ENCODE peak calls at places on chromosomes 6 and 20, in nine cellular contexts. O, D, K, G, E, V, J, X and Q are unnamed samples.

GRCh38 chr6:98041921-98042320 is 758.9 kb upstream of the MMS22L start:
- DNase-seq in O (no peak), D (peak; percentile 53), K (no peak), G (no peak), E (no peak), V (no peak), J (no peak), X (no peak), Q (no peak)

GRCh38 chr6:4208158-4208557 is 72.8 kb upstream of the ECI2 start:
- DNase-seq in O (no peak), D (no peak), K (no peak), G (no peak), E (no peak), V (no peak), J (no peak), X (no peak), Q (no peak)

GRCh38 chr6:170289108-170289931 is 1.6 kb downstream of the DLL1 start:
- DNase-seq in O (no peak), D (no peak), K (no peak), G (no peak), E (no peak), V (no peak), J (no peak), X (peak; percentile 70), Q (no peak)

GRCh38 chr6:34665019-34665418 is 31.5 kb downstream of the ILRUN start:
- DNase-seq in O (no peak), D (no peak), K (no peak), G (no peak), E (no peak), V (no peak), J (no peak), X (no peak), Q (no peak)

GRCh38 chr6:20236899-20237600 is 24.8 kb upstream of the MBOAT1 start:
- DNase-seq in O (no peak), D (no peak), K (no peak), G (no peak), E (no peak), V (no peak), J (no peak), X (no peak), Q (no peak)

GRCh38 chr6:127582777-127583462 is 5.9 kb downstream of the C6orf58 start:
- DNase-seq in O (peak; percentile 85), D (no peak), K (no peak), G (no peak), E (no peak), V (peak; percentile 53), J (peak; percentile 87), X (no peak), Q (no peak)

GRCh38 chr6:154435400-154435945 is 75.0 kb downstream of the CNKSR3 start:
- DNase-seq in O (no peak), D (no peak), K (no peak), G (no peak), E (no peak), V (no peak), J (no peak), X (no peak), Q (no peak)

GRCh38 chr6:38187688-38188590 is 368.4 kb downstream of the ZFAND3 start:
- DNase-seq in O (no peak), D (no peak), K (no peak), G (no peak), E (no peak), V (no peak), J (no peak), X (no peak), Q (no peak)

GRCh38 chr6:14665827-14666724 is 548.5 kb downstream of the CD83 start:
- DNase-seq in O (peak; percentile 93), D (no peak), K (peak; percentile 27), G (no peak), E (peak; percentile 40), V (no peak), J (peak; percentile 99), X (no peak), Q (no peak)

GRCh38 chr6:137849709-137850093 is 17.4 kb upstream of the TNFAIP3 start:
- DNase-seq in O (no peak), D (no peak), K (no peak), G (no peak), E (no peak), V (no peak), J (peak; percentile 39), X (no peak), Q (no peak)

GRCh38 chr20:58327211-58327610 is 17.7 kb downstream of the RAB22A start:
- DNase-seq in O (no peak), D (no peak), K (no peak), G (no peak), E (no peak), V (no peak), J (no peak), X (no peak), Q (no peak)

GRCh38 chr6:167819640-167820039 is 7.1 kb upstream of the AFDN start:
- DNase-seq in O (no peak), D (no peak), K (no peak), G (no peak), E (no peak), V (no peak), J (no peak), X (no peak), Q (no peak)

GRCh38 chr20:52614036-52614863 is 357.9 kb upstream of the TSHZ2 start:
- DNase-seq in O (no peak), D (no peak), K (no peak), G (no peak), E (no peak), V (no peak), J (peak; percentile 1), X (no peak), Q (no peak)

GRCh38 chr20:37979021-37979985 is 54.0 kb downstream of the TTI1 start:
- DNase-seq in O (no peak), D (no peak), K (no peak), G (no peak), E (no peak), V (no peak), J (no peak), X (no peak), Q (no peak)

GRCh38 chr6:170378502-170378901 is 71.9 kb downstream of the FAM120B start:
- DNase-seq in O (no peak), D (no peak), K (no peak), G (no peak), E (no peak), V (no peak), J (no peak), X (no peak), Q (no peak)

GRCh38 chr6:138545621-138545980 is 46.3 kb upstream of the NHSL1 start:
- DNase-seq in O (peak; percentile 78), D (peak; percentile 98), K (no peak), G (peak; percentile 23), E (peak; percentile 85), V (no peak), J (peak; percentile 41), X (peak; percentile 79), Q (no peak)

GRCh38 chr6:107576852-107577251 is 86.9 kb downstream of the SOBP start:
- DNase-seq in O (peak; percentile 29), D (no peak), K (no peak), G (no peak), E (no peak), V (peak; percentile 79), J (peak; percentile 69), X (no peak), Q (no peak)

GRCh38 chr6:149855040-149855654 is 9.0 kb downstream of the LRP11 start:
- DNase-seq in O (peak; percentile 94), D (no peak), K (no peak), G (no peak), E (no peak), V (peak; percentile 80), J (peak; percentile 95), X (no peak), Q (no peak)

GRCh38 chr6:84581494-84582259 is 182.7 kb downstream of the TBX18 start:
- DNase-seq in O (peak; percentile 81), D (no peak), K (no peak), G (no peak), E (no peak), V (peak; percentile 18), J (peak; percentile 76), X (no peak), Q (no peak)

GRCh38 chr6:155165029-155165710 is 98.6 kb upstream of the CLDN20 start:
- DNase-seq in O (no peak), D (no peak), K (no peak), G (no peak), E (no peak), V (no peak), J (no peak), X (no peak), Q (no peak)

GRCh38 chr6:5122504-5123112 is 37.5 kb downstream of the PPP1R3G start:
- DNase-seq in O (no peak), D (no peak), K (no peak), G (no peak), E (no peak), V (no peak), J (no peak), X (no peak), Q (no peak)

GRCh38 chr6:53723331-53723730 is 57.8 kb upstream of the KLHL31 start:
- DNase-seq in O (no peak), D (no peak), K (no peak), G (no peak), E (no peak), V (no peak), J (no peak), X (no peak), Q (no peak)

GRCh38 chr6:158474961-158475343 is 84.9 kb upstream of the TMEM181 start:
- DNase-seq in O (peak; percentile 29), D (no peak), K (no peak), G (peak; percentile 17), E (no peak), V (no peak), J (peak; percentile 29), X (no peak), Q (no peak)

GRCh38 chr20:48468571-48468970 is 359.2 kb downstream of the PREX1 start:
- DNase-seq in O (no peak), D (no peak), K (no peak), G (no peak), E (no peak), V (no peak), J (no peak), X (no peak), Q (no peak)

GRCh38 chr20:47146703-47147102 is 209.8 kb downstream of the ZMYND8 start:
- DNase-seq in O (peak; percentile 86), D (no peak), K (no peak), G (no peak), E (no peak), V (peak; percentile 14), J (peak; percentile 41), X (no peak), Q (no peak)

GRCh38 chr20:52166150-52166549 is 25.4 kb downstream of the ZFP64 start:
- DNase-seq in O (no peak), D (no peak), K (no peak), G (no peak), E (no peak), V (no peak), J (no peak), X (no peak), Q (no peak)

GRCh38 chr20:59825944-59826759 is 107.3 kb downstream of the SYCP2 start:
- DNase-seq in O (no peak), D (no peak), K (no peak), G (peak; percentile 18), E (no peak), V (no peak), J (no peak), X (peak; percentile 90), Q (no peak)

GRCh38 chr20:46070215-46070910 is 19.4 kb downstream of the NCOA5 start:
- DNase-seq in O (peak; percentile 76), D (no peak), K (no peak), G (no peak), E (no peak), V (peak; percentile 54), J (peak; percentile 86), X (no peak), Q (no peak)

GRCh38 chr6:79864421-79864820 is 82.9 kb downstream of the ELOVL4 start:
- DNase-seq in O (no peak), D (no peak), K (no peak), G (peak; percentile 70), E (no peak), V (no peak), J (no peak), X (no peak), Q (no peak)

GRCh38 chr20:37294262-37294981 is 5.0 kb downstream of the MANBAL start:
- DNase-seq in O (no peak), D (no peak), K (no peak), G (no peak), E (no peak), V (peak; percentile 10), J (peak; percentile 81), X (no peak), Q (no peak)

GRCh38 chr6:33770833-33771341 is 18.0 kb downstream of the LEMD2 start:
- DNase-seq in O (no peak), D (no peak), K (no peak), G (no peak), E (no peak), V (no peak), J (no peak), X (no peak), Q (no peak)